ENCODE peak calls at places on chromosomes 2 and 18, in four cellular contexts. N is tibial nerve, I is MM.1S, M is fibroblast of lung. A is an unnamed sample. For H3K36me3, the result is how much of the 10 kb centered on the place peaks cover.

GRCh38 chr2:71558300-71559051 is 105.1 kb downstream of the DYSF start:
- DNase-seq in N (no peak), I (no peak), M (peak), A (peak)

GRCh38 chr2:28662468-28663095 is 89.0 kb upstream of the PPP1CB start:
- DNase-seq in N (no peak), I (no peak), M (peak), A (peak)

GRCh38 chr18:50559750-50560680 is at the start of gene MAPK4:
- DNase-seq in N (no peak), I (peak), M (peak), A (no peak)

GRCh38 chr2:94861308-94862152 is 9.7 kb upstream of the TEKT4 start:
- DNase-seq in N (no peak), I (no peak), M (no peak), A (no peak)

GRCh38 chr2:158999458-158999857 is 31.0 kb downstream of the TANC1 start:
- DNase-seq in N (no peak), I (no peak), M (peak), A (no peak)

GRCh38 chr2:27308359-27308875 is at the start of gene UCN:
- DNase-seq in N (no peak), I (no peak), M (peak), A (no peak)

GRCh38 chr2:174704647-174705046 is 59.6 kb downstream of the CHRNA1 start:
- DNase-seq in N (no peak), I (no peak), M (no peak), A (no peak)

GRCh38 chr2:132449868-132450267 is 33.3 kb downstream of the GPR39 start:
- DNase-seq in N (no peak), I (no peak), M (no peak), A (no peak)

GRCh38 chr2:64212346-64212745 is 68.1 kb upstream of the PELI1 start:
- DNase-seq in N (no peak), I (peak), M (peak), A (no peak)

GRCh38 chr18:26802330-26803200 is 62.9 kb downstream of the AQP4 start:
- DNase-seq in N (no peak), I (no peak), M (no peak), A (no peak)

GRCh38 chr18:463442-464310 is 36.8 kb downstream of the COLEC12 start:
- DNase-seq in N (no peak), I (no peak), M (peak), A (no peak)

GRCh38 chr2:191783416-191783815 is 63.5 kb downstream of the CAVIN2 start:
- DNase-seq in N (no peak), I (no peak), M (peak), A (no peak)

GRCh38 chr2:23563673-23564617 is 179.0 kb downstream of the KLHL29 start:
- DNase-seq in N (peak), I (no peak), M (peak), A (no peak)

GRCh38 chr2:149849133-149849532 is 261.6 kb upstream of the MMADHC start:
- DNase-seq in N (no peak), I (no peak), M (no peak), A (no peak)

GRCh38 chr2:166451451-166451850 is 42.6 kb downstream of the SCN7A start:
- DNase-seq in N (no peak), I (no peak), M (peak), A (peak)

GRCh38 chr2:8376603-8377423 is 305.0 kb upstream of the ID2 start:
- DNase-seq in N (no peak), I (no peak), M (peak), A (no peak)

GRCh38 chr2:66696374-66696773 is 261.4 kb downstream of the MEIS1 start:
- DNase-seq in N (no peak), I (no peak), M (no peak), A (no peak)

GRCh38 chr18:7770903-7771302 is 203.8 kb downstream of the PTPRM start:
- DNase-seq in N (no peak), I (no peak), M (no peak), A (no peak)

GRCh38 chr2:69242651-69243051 is 144.4 kb downstream of the GFPT1 start:
- DNase-seq in N (no peak), I (no peak), M (no peak), A (no peak)

GRCh38 chr2:235187806-235188205 is 236.0 kb downstream of the SH3BP4 start:
- DNase-seq in N (no peak), I (no peak), M (no peak), A (no peak)

GRCh38 chr18:13218376-13219011 is at the start of gene LDLRAD4:
- DNase-seq in N (no peak), I (no peak), M (peak), A (no peak)

GRCh38 chr2:158816797-158817196 is 21.7 kb downstream of the DAPL1 start:
- DNase-seq in N (no peak), I (no peak), M (no peak), A (no peak)

GRCh38 chr2:148350211-148350610 is 294.3 kb upstream of the EPC2 start:
- DNase-seq in N (no peak), I (no peak), M (no peak), A (no peak)

GRCh38 chr2:6214471-6214870 is 522.3 kb downstream of the SOX11 start:
- DNase-seq in N (no peak), I (peak), M (no peak), A (no peak)

GRCh38 chr2:32805104-32806095 is 141.4 kb upstream of the LTBP1 start:
- DNase-seq in N (no peak), I (no peak), M (peak), A (peak)

GRCh38 chr2:120522151-120522751 is 176.3 kb downstream of the INHBB start:
- DNase-seq in N (no peak), I (no peak), M (no peak), A (no peak)

GRCh38 chr2:121506621-121507020 is 24.1 kb upstream of the RNU4ATAC start:
- DNase-seq in N (no peak), I (no peak), M (no peak), A (no peak)

GRCh38 chr2:14194233-14194632 is 438.3 kb upstream of the LRATD1 start:
- DNase-seq in N (no peak), I (no peak), M (no peak), A (no peak)

GRCh38 chr18:50051288-50051687 is 143.7 kb downstream of the MYO5B start:
- DNase-seq in N (no peak), I (no peak), M (no peak), A (no peak)

GRCh38 chr18:10580215-10580614 is 54.4 kb downstream of the NAPG start:
- DNase-seq in N (no peak), I (no peak), M (no peak), A (no peak)

GRCh38 chr18:58639751-58640427 is 11.0 kb upstream of the ALPK2 start:
- DNase-seq in N (no peak), I (peak), M (peak), A (peak)

GRCh38 chr2:140650825-140651224 is 1480.0 kb downstream of the LRP1B start:
- DNase-seq in N (no peak), I (no peak), M (peak), A (peak)

GRCh38 chr18:51151568-51152511 is 45.6 kb downstream of the MEX3C start:
- DNase-seq in N (no peak), I (peak), M (no peak), A (no peak)

GRCh38 chr2:181656450-181657261 is at the start of gene CERKL:
- DNase-seq in N (no peak), I (peak), M (peak), A (no peak)

GRCh38 chr2:46446871-46447568 is 32.3 kb upstream of the TMEM247 start:
- DNase-seq in N (no peak), I (no peak), M (no peak), A (no peak)

GRCh38 chr2:42386684-42387083 is 25.7 kb upstream of the COX7A2L start:
- DNase-seq in N (no peak), I (no peak), M (no peak), A (no peak)

GRCh38 chr2:67650292-67651133 is 253.4 kb downstream of the ETAA1 start:
- DNase-seq in N (peak), I (no peak), M (peak), A (peak)

GRCh38 chr2:170086117-170086688 is 91.7 kb upstream of the MYO3B start:
- DNase-seq in N (no peak), I (no peak), M (no peak), A (no peak)

GRCh38 chr2:216508229-216508628 is 9.6 kb downstream of the RPL37A start:
- DNase-seq in N (no peak), I (no peak), M (no peak), A (no peak)

GRCh38 chr2:133110201-133110600 is 440.2 kb upstream of the LYPD1 start:
- DNase-seq in N (no peak), I (no peak), M (no peak), A (no peak)

DNA sequence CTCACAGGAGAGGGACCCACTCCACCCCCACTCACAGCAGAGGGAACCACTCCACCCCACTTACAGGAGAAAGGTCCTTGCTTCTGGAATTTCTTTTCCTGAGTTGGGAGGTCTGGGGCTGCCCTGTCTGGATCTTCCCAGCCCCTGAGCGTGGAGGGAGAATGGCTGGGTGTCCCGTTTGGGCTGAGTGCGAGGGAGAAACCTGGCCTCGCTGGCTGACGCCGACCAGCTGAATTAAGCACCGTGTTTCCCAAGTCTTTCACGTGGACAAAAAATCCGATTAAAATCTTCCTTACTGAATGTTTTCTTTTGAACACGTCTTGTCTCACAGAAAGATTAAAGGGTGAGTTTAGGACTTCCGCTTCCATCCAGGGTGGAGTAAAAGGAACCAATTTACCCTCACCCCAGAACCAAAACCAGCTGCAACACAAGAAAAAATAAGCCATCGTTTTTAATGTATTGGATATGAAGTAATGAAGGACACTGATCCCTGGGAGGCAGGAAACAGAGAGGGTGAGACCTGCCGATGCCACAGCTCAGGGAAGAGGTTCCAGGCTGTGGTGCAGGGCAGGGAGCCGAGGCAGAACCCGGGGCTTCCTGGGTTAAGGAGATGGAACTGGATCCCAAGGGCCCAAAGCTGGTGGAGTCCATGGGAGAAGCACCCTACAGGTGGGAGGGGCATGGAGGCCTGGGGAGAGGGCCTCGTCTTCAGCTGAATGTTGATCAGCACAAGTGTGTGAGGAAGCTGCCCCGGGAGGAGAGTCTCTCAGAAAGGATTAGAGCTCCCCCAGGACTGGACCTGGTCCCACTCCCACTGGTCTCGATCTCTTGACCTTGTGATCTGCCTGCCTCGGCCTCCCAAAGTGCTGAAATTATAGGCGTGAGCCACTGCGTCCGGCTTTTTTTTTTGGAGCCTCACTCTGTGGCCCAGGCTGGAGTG is 60.3 kb downstream of the RTP5 start:
- DNase-seq in N (no peak), I (no peak), M (no peak), A (no peak)
- H3K4me3 ChIP-seq in N (no peak), I (no peak), M (no peak), A (no peak)

DNA sequence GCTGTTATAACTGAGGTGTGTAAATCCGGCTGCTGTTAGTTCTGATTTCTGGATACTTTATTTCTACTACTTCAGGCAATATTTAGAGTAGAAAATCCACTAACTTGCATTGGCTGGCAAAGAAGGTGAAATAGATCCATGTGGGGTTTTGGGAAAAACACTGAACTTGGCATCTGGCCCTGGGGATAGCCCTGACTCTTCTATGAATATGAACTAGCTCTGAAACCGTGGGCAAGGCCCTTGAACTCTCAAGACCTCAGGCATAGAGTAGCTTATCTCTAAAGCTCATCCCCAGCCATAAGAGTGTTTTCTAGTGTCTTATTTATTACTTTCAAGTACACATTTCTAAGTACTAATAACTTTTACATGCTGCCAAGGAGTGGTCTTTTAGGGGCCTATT is 25.8 kb downstream of the PARD3B start:
- DNase-seq in N (no peak), I (no peak), M (no peak), A (no peak)
- TF ChIP-seq CTCF in N (no peak), I (no peak), M (no peak), A (no peak)

GRCh38 chr2:101863534-101863933 is 128.2 kb upstream of the IL1R2 start:
- DNase-seq in N (no peak), I (no peak), M (no peak), A (no peak)
- H3K36me3 ChIP-seq in N (half or more), I (under half), M (under half), A (under half)

GRCh38 chr2:85541753-85542457 is 2.9 kb downstream of the MAT2A start:
- DNase-seq in N (no peak), I (no peak), M (no peak), A (no peak)
- H3K4me3 ChIP-seq in N (peak), I (no peak), M (peak), A (peak)

GRCh38 chr2:12421061-12421460 is 295.7 kb upstream of the TRIB2 start:
- DNase-seq in N (no peak), I (no peak), M (no peak), A (no peak)

GRCh38 chr2:12424219-12424618 is 292.5 kb upstream of the TRIB2 start:
- DNase-seq in N (no peak), I (no peak), M (no peak), A (no peak)

GRCh38 chr2:12416600-12416999 is 300.1 kb upstream of the TRIB2 start:
- DNase-seq in N (peak), I (no peak), M (peak), A (no peak)

GRCh38 chr2:12417811-12418210 is 298.9 kb upstream of the TRIB2 start:
- DNase-seq in N (no peak), I (no peak), M (no peak), A (no peak)

DNA sequence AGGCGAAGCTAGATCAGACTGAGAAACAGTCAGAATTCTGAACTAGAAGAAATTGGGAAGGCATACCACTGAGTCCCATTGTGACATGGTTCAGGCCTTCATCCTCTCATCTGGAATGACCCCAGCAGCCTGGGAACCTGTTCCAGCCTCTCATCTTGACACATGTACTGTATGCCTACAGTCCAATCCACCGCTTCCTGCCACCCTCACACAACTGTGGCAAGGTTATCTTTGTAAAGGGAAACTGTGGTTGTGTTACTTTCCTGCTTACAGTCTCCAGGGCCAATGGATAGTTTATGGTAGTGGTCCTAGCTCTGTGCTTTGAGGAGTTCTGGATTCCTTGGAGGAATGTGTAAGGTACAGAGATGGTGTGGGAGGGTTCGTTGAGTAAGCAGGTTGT is 296.9 kb upstream of the TRIB2 start:
- DNase-seq in N (no peak), I (no peak), M (no peak), A (no peak)
- TF ChIP-seq CTCF in N (no peak), I (no peak), M (no peak), A (no peak)

GRCh38 chr18:67500512-67500911 is 16.0 kb downstream of the DSEL start:
- DNase-seq in N (no peak), I (no peak), M (no peak), A (no peak)
- H3K36me3 ChIP-seq in N (under half), I (under half), M (under half), A (under half)

DNA sequence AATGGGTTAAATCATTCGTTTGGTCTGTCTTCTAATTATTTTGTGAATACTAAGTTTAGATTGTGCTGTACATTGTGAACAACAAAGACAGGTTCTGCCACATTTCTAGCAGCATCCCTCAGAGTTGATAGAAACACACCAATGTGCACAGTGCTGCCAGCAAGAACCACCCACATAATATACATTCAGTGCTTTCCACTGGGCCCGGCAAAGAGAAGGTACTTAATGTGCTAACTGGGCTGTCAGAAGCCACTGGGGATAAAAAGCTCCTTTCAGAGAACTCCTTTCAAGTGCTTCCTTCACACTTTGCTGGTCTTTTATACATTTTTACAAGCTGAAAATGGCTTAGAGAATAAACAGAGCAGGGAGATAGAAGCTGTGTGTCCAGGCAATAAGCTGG is 58.0 kb upstream of the CAPN13 start:
- DNase-seq in N (no peak), I (no peak), M (no peak), A (no peak)
- H3K4me3 ChIP-seq in N (no peak), I (no peak), M (no peak), A (no peak)

GRCh38 chr2:61853848-61854434 is at the start of gene FAM161A:
- DNase-seq in N (peak), I (peak), M (peak), A (peak)

GRCh38 chr2:61855178-61855523 is 1.3 kb upstream of the FAM161A start:
- DNase-seq in N (no peak), I (peak), M (peak), A (no peak)

GRCh38 chr2:61854435-61855177 is 746 bp upstream of the FAM161A start:
- DNase-seq in N (peak), I (peak), M (peak), A (peak)

GRCh38 chr2:61853086-61853847 is 593 bp downstream of the FAM161A start:
- DNase-seq in N (peak), I (peak), M (peak), A (no peak)
- TF ChIP-seq CTCF in N (no peak), I (no peak), M (no peak), A (no peak)